ENCODE peak calls at places on chromosome 2, in nine cellular contexts. One of them, this sample, is unnamed.

GRCh38 chr2:60589093-60589492 is 35.6 kb upstream of the BCL11A start:
- DNase-seq in brain microvascular endothelial cell: no peak
- DNase-seq in OCI-LY7: no peak
- DNase-seq in frontal cortex: no peak
- DNase-seq in mesendoderm: no peak
- DNase-seq in IMR-90: no peak
- DNase-seq in caudate nucleus: no peak
- DNase-seq in C1 segment of cervical spinal cord: no peak
- DNase-seq in stimulated activated CD4-positive, alpha-beta T cell treated with anti-CD3 and anti-CD28 coated beads, TNF-alpha, amount 100 ng/mL, for 24 hours: no peak
- DNase-seq in this sample: no peak

GRCh38 chr2:229342376-229342775 is 71.3 kb upstream of the PID1 start:
- DNase-seq in brain microvascular endothelial cell: no peak
- DNase-seq in stimulated activated CD4-positive, alpha-beta T cell treated with anti-CD3 and anti-CD28 coated beads, TNF-alpha, amount 100 ng/mL, for 24 hours: no peak
- DNase-seq in frontal cortex: no peak
- DNase-seq in caudate nucleus: peak
- DNase-seq in OCI-LY7: peak
- DNase-seq in mesendoderm: peak
- DNase-seq in IMR-90: no peak
- DNase-seq in C1 segment of cervical spinal cord: no peak
- DNase-seq in this sample: no peak

GRCh38 chr2:174784909-174785308 is 20.6 kb upstream of the CHRNA1 start:
- DNase-seq in IMR-90: no peak
- DNase-seq in frontal cortex: no peak
- DNase-seq in OCI-LY7: no peak
- DNase-seq in mesendoderm: no peak
- DNase-seq in C1 segment of cervical spinal cord: no peak
- DNase-seq in stimulated activated CD4-positive, alpha-beta T cell treated with anti-CD3 and anti-CD28 coated beads, TNF-alpha, amount 100 ng/mL, for 24 hours: no peak
- DNase-seq in caudate nucleus: no peak
- DNase-seq in brain microvascular endothelial cell: no peak
- DNase-seq in this sample: no peak

GRCh38 chr2:162579169-162579568 is 235.2 kb downstream of the GCA start:
- DNase-seq in C1 segment of cervical spinal cord: no peak
- DNase-seq in caudate nucleus: no peak
- DNase-seq in stimulated activated CD4-positive, alpha-beta T cell treated with anti-CD3 and anti-CD28 coated beads, TNF-alpha, amount 100 ng/mL, for 24 hours: no peak
- DNase-seq in mesendoderm: peak
- DNase-seq in IMR-90: no peak
- DNase-seq in brain microvascular endothelial cell: no peak
- DNase-seq in OCI-LY7: no peak
- DNase-seq in frontal cortex: no peak
- DNase-seq in this sample: no peak

GRCh38 chr2:170818294-170819104 is 1.8 kb downstream of the GAD1 start:
- DNase-seq in brain microvascular endothelial cell: no peak
- DNase-seq in C1 segment of cervical spinal cord: no peak
- DNase-seq in OCI-LY7: no peak
- DNase-seq in mesendoderm: no peak
- DNase-seq in IMR-90: no peak
- DNase-seq in caudate nucleus: no peak
- DNase-seq in stimulated activated CD4-positive, alpha-beta T cell treated with anti-CD3 and anti-CD28 coated beads, TNF-alpha, amount 100 ng/mL, for 24 hours: no peak
- DNase-seq in frontal cortex: no peak
- DNase-seq in this sample: no peak

GRCh38 chr2:201938151-201938815 is 95.4 kb upstream of the FZD7 start:
- DNase-seq in IMR-90: peak
- DNase-seq in mesendoderm: peak
- DNase-seq in C1 segment of cervical spinal cord: no peak
- DNase-seq in brain microvascular endothelial cell: no peak
- DNase-seq in OCI-LY7: no peak
- DNase-seq in frontal cortex: no peak
- DNase-seq in stimulated activated CD4-positive, alpha-beta T cell treated with anti-CD3 and anti-CD28 coated beads, TNF-alpha, amount 100 ng/mL, for 24 hours: no peak
- DNase-seq in caudate nucleus: no peak
- DNase-seq in this sample: no peak

GRCh38 chr2:134232868-134233732 is 20.8 kb upstream of the MGAT5 start:
- DNase-seq in caudate nucleus: no peak
- DNase-seq in stimulated activated CD4-positive, alpha-beta T cell treated with anti-CD3 and anti-CD28 coated beads, TNF-alpha, amount 100 ng/mL, for 24 hours: no peak
- DNase-seq in mesendoderm: no peak
- DNase-seq in OCI-LY7: peak
- DNase-seq in brain microvascular endothelial cell: peak
- DNase-seq in C1 segment of cervical spinal cord: no peak
- DNase-seq in frontal cortex: no peak
- DNase-seq in IMR-90: peak
- DNase-seq in this sample: no peak

GRCh38 chr2:163345795-163346573 is 389.8 kb downstream of the FIGN start:
- DNase-seq in IMR-90: peak
- DNase-seq in brain microvascular endothelial cell: peak
- DNase-seq in OCI-LY7: peak
- DNase-seq in caudate nucleus: no peak
- DNase-seq in mesendoderm: peak
- DNase-seq in frontal cortex: peak
- DNase-seq in C1 segment of cervical spinal cord: no peak
- DNase-seq in stimulated activated CD4-positive, alpha-beta T cell treated with anti-CD3 and anti-CD28 coated beads, TNF-alpha, amount 100 ng/mL, for 24 hours: no peak
- DNase-seq in this sample: no peak

GRCh38 chr2:8624855-8625398 is 56.9 kb upstream of the ID2 start:
- DNase-seq in brain microvascular endothelial cell: no peak
- DNase-seq in caudate nucleus: no peak
- DNase-seq in C1 segment of cervical spinal cord: no peak
- DNase-seq in frontal cortex: no peak
- DNase-seq in IMR-90: no peak
- DNase-seq in mesendoderm: no peak
- DNase-seq in stimulated activated CD4-positive, alpha-beta T cell treated with anti-CD3 and anti-CD28 coated beads, TNF-alpha, amount 100 ng/mL, for 24 hours: no peak
- DNase-seq in OCI-LY7: no peak
- DNase-seq in this sample: no peak

GRCh38 chr2:26845021-26845420 is 2.9 kb upstream of the DPYSL5 start:
- DNase-seq in caudate nucleus: no peak
- DNase-seq in OCI-LY7: no peak
- DNase-seq in C1 segment of cervical spinal cord: no peak
- DNase-seq in stimulated activated CD4-positive, alpha-beta T cell treated with anti-CD3 and anti-CD28 coated beads, TNF-alpha, amount 100 ng/mL, for 24 hours: no peak
- DNase-seq in IMR-90: no peak
- DNase-seq in brain microvascular endothelial cell: no peak
- DNase-seq in frontal cortex: no peak
- DNase-seq in mesendoderm: no peak
- DNase-seq in this sample: no peak

GRCh38 chr2:88959480-88960204 is 268.2 kb downstream of the RPIA start:
- DNase-seq in stimulated activated CD4-positive, alpha-beta T cell treated with anti-CD3 and anti-CD28 coated beads, TNF-alpha, amount 100 ng/mL, for 24 hours: no peak
- DNase-seq in C1 segment of cervical spinal cord: no peak
- DNase-seq in frontal cortex: no peak
- DNase-seq in brain microvascular endothelial cell: no peak
- DNase-seq in IMR-90: peak
- DNase-seq in OCI-LY7: no peak
- DNase-seq in caudate nucleus: no peak
- DNase-seq in mesendoderm: no peak
- DNase-seq in this sample: no peak

GRCh38 chr2:217826505-217826904 is 176.3 kb downstream of the TNS1 start:
- DNase-seq in mesendoderm: no peak
- DNase-seq in caudate nucleus: no peak
- DNase-seq in brain microvascular endothelial cell: no peak
- DNase-seq in stimulated activated CD4-positive, alpha-beta T cell treated with anti-CD3 and anti-CD28 coated beads, TNF-alpha, amount 100 ng/mL, for 24 hours: no peak
- DNase-seq in C1 segment of cervical spinal cord: no peak
- DNase-seq in OCI-LY7: no peak
- DNase-seq in IMR-90: no peak
- DNase-seq in frontal cortex: no peak
- DNase-seq in this sample: no peak

GRCh38 chr2:66470199-66470598 is 35.3 kb downstream of the MEIS1 start:
- DNase-seq in caudate nucleus: no peak
- DNase-seq in OCI-LY7: no peak
- DNase-seq in mesendoderm: no peak
- DNase-seq in frontal cortex: no peak
- DNase-seq in stimulated activated CD4-positive, alpha-beta T cell treated with anti-CD3 and anti-CD28 coated beads, TNF-alpha, amount 100 ng/mL, for 24 hours: no peak
- DNase-seq in brain microvascular endothelial cell: no peak
- DNase-seq in IMR-90: no peak
- DNase-seq in C1 segment of cervical spinal cord: no peak
- DNase-seq in this sample: no peak

GRCh38 chr2:46798041-46798440 is 117.6 kb downstream of the MCFD2 start:
- DNase-seq in stimulated activated CD4-positive, alpha-beta T cell treated with anti-CD3 and anti-CD28 coated beads, TNF-alpha, amount 100 ng/mL, for 24 hours: no peak
- DNase-seq in mesendoderm: no peak
- DNase-seq in caudate nucleus: no peak
- DNase-seq in C1 segment of cervical spinal cord: no peak
- DNase-seq in frontal cortex: no peak
- DNase-seq in IMR-90: peak
- DNase-seq in brain microvascular endothelial cell: no peak
- DNase-seq in OCI-LY7: no peak
- DNase-seq in this sample: no peak

GRCh38 chr2:128301501-128301966 is 17.1 kb downstream of the HS6ST1 start:
- DNase-seq in C1 segment of cervical spinal cord: peak
- DNase-seq in stimulated activated CD4-positive, alpha-beta T cell treated with anti-CD3 and anti-CD28 coated beads, TNF-alpha, amount 100 ng/mL, for 24 hours: no peak
- DNase-seq in brain microvascular endothelial cell: peak
- DNase-seq in IMR-90: peak
- DNase-seq in OCI-LY7: no peak
- DNase-seq in frontal cortex: no peak
- DNase-seq in mesendoderm: no peak
- DNase-seq in caudate nucleus: no peak
- DNase-seq in this sample: no peak

GRCh38 chr2:19719540-19719939 is 182.2 kb downstream of the TTC32 start:
- DNase-seq in stimulated activated CD4-positive, alpha-beta T cell treated with anti-CD3 and anti-CD28 coated beads, TNF-alpha, amount 100 ng/mL, for 24 hours: no peak
- DNase-seq in caudate nucleus: no peak
- DNase-seq in mesendoderm: no peak
- DNase-seq in C1 segment of cervical spinal cord: no peak
- DNase-seq in frontal cortex: no peak
- DNase-seq in IMR-90: no peak
- DNase-seq in OCI-LY7: no peak
- DNase-seq in brain microvascular endothelial cell: no peak
- DNase-seq in this sample: no peak

GRCh38 chr2:49261791-49262190 is 107.5 kb upstream of the FSHR start:
- DNase-seq in caudate nucleus: no peak
- DNase-seq in OCI-LY7: no peak
- DNase-seq in mesendoderm: no peak
- DNase-seq in frontal cortex: no peak
- DNase-seq in brain microvascular endothelial cell: no peak
- DNase-seq in C1 segment of cervical spinal cord: no peak
- DNase-seq in IMR-90: no peak
- DNase-seq in stimulated activated CD4-positive, alpha-beta T cell treated with anti-CD3 and anti-CD28 coated beads, TNF-alpha, amount 100 ng/mL, for 24 hours: no peak
- DNase-seq in this sample: no peak

GRCh38 chr2:148534416-148535205 is 109.9 kb upstream of the EPC2 start:
- DNase-seq in brain microvascular endothelial cell: no peak
- DNase-seq in caudate nucleus: no peak
- DNase-seq in frontal cortex: no peak
- DNase-seq in OCI-LY7: no peak
- DNase-seq in IMR-90: no peak
- DNase-seq in mesendoderm: peak
- DNase-seq in stimulated activated CD4-positive, alpha-beta T cell treated with anti-CD3 and anti-CD28 coated beads, TNF-alpha, amount 100 ng/mL, for 24 hours: no peak
- DNase-seq in C1 segment of cervical spinal cord: no peak
- DNase-seq in this sample: no peak

GRCh38 chr2:5464657-5465056 is 227.5 kb upstream of the SOX11 start:
- DNase-seq in frontal cortex: no peak
- DNase-seq in OCI-LY7: no peak
- DNase-seq in caudate nucleus: no peak
- DNase-seq in mesendoderm: peak
- DNase-seq in stimulated activated CD4-positive, alpha-beta T cell treated with anti-CD3 and anti-CD28 coated beads, TNF-alpha, amount 100 ng/mL, for 24 hours: no peak
- DNase-seq in IMR-90: no peak
- DNase-seq in brain microvascular endothelial cell: no peak
- DNase-seq in C1 segment of cervical spinal cord: no peak
- DNase-seq in this sample: no peak

This sample was measured in mesothelial cell of epicardium.